ENCODE peak calls at places on chromosomes 2 and 18, in ten cellular contexts. S is lower leg skin; N is stomach; C is upper lobe of right lung; M is CD8-positive, alpha-beta T cell; Y is brain microvascular endothelial cell; L is keratinocyte; P is naive thymus-derived CD4-positive, alpha-beta T cell; X is cardiac fibroblast; U is SJCRH30. W is an unnamed sample.

GRCh38 chr18:58669731-58670379 is 1.4 kb upstream of the MALT1 start:
- DNase-seq in S (no peak), N (no peak), C (no peak), M (no peak), Y (peak), L (peak), P (no peak), X (no peak), U (no peak), W (no peak)

GRCh38 chr2:197838036-197838435 is 33.6 kb downstream of the PLCL1 start:
- DNase-seq in S (no peak), N (no peak), C (no peak), M (no peak), Y (peak), L (no peak), P (no peak), X (peak), U (no peak), W (peak)

GRCh38 chr2:67625178-67625577 is 228.0 kb downstream of the ETAA1 start:
- DNase-seq in S (no peak), N (no peak), C (no peak), M (no peak), Y (no peak), L (no peak), P (no peak), X (peak), U (no peak), W (no peak)

GRCh38 chr2:120862254-120863172 is 126.8 kb downstream of the GLI2 start:
- DNase-seq in S (no peak), N (no peak), C (peak), M (no peak), Y (no peak), L (no peak), P (no peak), X (no peak), U (no peak), W (no peak)

GRCh38 chr2:52368141-52368540 is 1336.2 kb upstream of the NRXN1 start:
- DNase-seq in S (no peak), N (no peak), C (no peak), M (no peak), Y (no peak), L (no peak), P (no peak), X (no peak), U (no peak), W (no peak)

GRCh38 chr2:219901155-219901554 is 273.7 kb downstream of the SLC4A3 start:
- DNase-seq in S (no peak), N (no peak), C (no peak), M (no peak), Y (no peak), L (no peak), P (no peak), X (no peak), U (no peak), W (no peak)

GRCh38 chr2:60954139-60954538 is 63.4 kb upstream of the PEX13 start:
- DNase-seq in S (no peak), N (no peak), C (no peak), M (no peak), Y (no peak), L (no peak), P (no peak), X (no peak), U (no peak), W (no peak)

GRCh38 chr2:178234648-178235047 is 40.3 kb downstream of the OSBPL6 start:
- DNase-seq in S (no peak), N (no peak), C (no peak), M (no peak), Y (no peak), L (no peak), P (no peak), X (no peak), U (no peak), W (no peak)

GRCh38 chr2:20450201-20451108 is 3.6 kb downstream of the RHOB start:
- DNase-seq in S (peak), N (peak), C (no peak), M (no peak), Y (peak), L (no peak), P (no peak), X (peak), U (peak), W (no peak)

GRCh38 chr2:34012728-34013302 is 413.7 kb upstream of the FAM98A start:
- DNase-seq in S (no peak), N (peak), C (peak), M (no peak), Y (peak), L (peak), P (no peak), X (peak), U (peak), W (peak)

GRCh38 chr2:150916997-150917396 is 344.7 kb downstream of the RBM43 start:
- DNase-seq in S (no peak), N (no peak), C (no peak), M (no peak), Y (no peak), L (peak), P (no peak), X (no peak), U (no peak), W (no peak)

GRCh38 chr2:16687949-16688348 is 22.3 kb upstream of the CYRIA start:
- DNase-seq in S (no peak), N (no peak), C (no peak), M (no peak), Y (no peak), L (no peak), P (no peak), X (no peak), U (no peak), W (no peak)

GRCh38 chr2:61905372-61906186 is at the start of gene COMMD1:
- DNase-seq in S (peak), N (peak), C (peak), M (peak), Y (peak), L (no peak), P (peak), X (peak), U (peak), W (peak)

GRCh38 chr2:240919161-240919781 is 13.1 kb downstream of the CROCC2 start:
- DNase-seq in S (peak), N (peak), C (peak), M (no peak), Y (no peak), L (no peak), P (peak), X (no peak), U (no peak), W (no peak)

GRCh38 chr18:57445488-57446319 is 10.5 kb downstream of the ONECUT2 start:
- DNase-seq in S (no peak), N (no peak), C (no peak), M (no peak), Y (no peak), L (no peak), P (no peak), X (no peak), U (no peak), W (no peak)

GRCh38 chr18:79702906-79703305 is 23.3 kb downstream of the CTDP1 start:
- DNase-seq in S (no peak), N (no peak), C (no peak), M (no peak), Y (no peak), L (no peak), P (no peak), X (no peak), U (no peak), W (no peak)

GRCh38 chr2:62570861-62571698 is 65.1 kb upstream of the TMEM17 start:
- DNase-seq in S (no peak), N (peak), C (peak), M (no peak), Y (no peak), L (no peak), P (no peak), X (no peak), U (no peak), W (no peak)

GRCh38 chr2:71804251-71804650 is 343.4 kb downstream of the CYP26B1 start:
- DNase-seq in S (no peak), N (no peak), C (no peak), M (no peak), Y (no peak), L (no peak), P (no peak), X (no peak), U (no peak), W (no peak)

GRCh38 chr2:200812122-200813022 is 662 bp downstream of the BZW1 start:
- DNase-seq in S (peak), N (peak), C (peak), M (peak), Y (no peak), L (no peak), P (peak), X (peak), U (peak), W (no peak)

GRCh38 chr2:148614332-148615049 is 30.1 kb upstream of the EPC2 start:
- DNase-seq in S (peak), N (no peak), C (no peak), M (no peak), Y (peak), L (peak), P (no peak), X (peak), U (peak), W (no peak)

GRCh38 chr2:191030521-191031154 is 16.7 kb upstream of the STAT1 start:
- DNase-seq in S (no peak), N (no peak), C (no peak), M (no peak), Y (peak), L (no peak), P (no peak), X (peak), U (peak), W (peak)

GRCh38 chr2:156797832-156798231 is 361.7 kb downstream of the GPD2 start:
- DNase-seq in S (no peak), N (no peak), C (no peak), M (no peak), Y (no peak), L (no peak), P (no peak), X (no peak), U (no peak), W (no peak)

GRCh38 chr2:43025709-43026290 is 200.6 kb downstream of the ZFP36L2 start:
- DNase-seq in S (no peak), N (no peak), C (no peak), M (no peak), Y (no peak), L (no peak), P (no peak), X (no peak), U (no peak), W (no peak)

GRCh38 chr2:65383571-65384488 is 48.6 kb downstream of the SPRED2 start:
- DNase-seq in S (no peak), N (peak), C (no peak), M (no peak), Y (no peak), L (no peak), P (no peak), X (peak), U (peak), W (no peak)

GRCh38 chr2:116988303-116988702 is 826.2 kb upstream of the DDX18 start:
- DNase-seq in S (no peak), N (no peak), C (no peak), M (no peak), Y (no peak), L (no peak), P (no peak), X (no peak), U (no peak), W (no peak)

GRCh38 chr18:26003391-26003790 is 87.0 kb downstream of the SS18 start:
- DNase-seq in S (no peak), N (no peak), C (no peak), M (no peak), Y (no peak), L (no peak), P (no peak), X (peak), U (peak), W (no peak)

GRCh38 chr2:130755234-130756040 is at the start of gene AMER3:
- DNase-seq in S (no peak), N (no peak), C (no peak), M (no peak), Y (no peak), L (no peak), P (no peak), X (no peak), U (no peak), W (no peak)

GRCh38 chr2:113202305-113203216 is 28.8 kb downstream of the PSD4 start:
- DNase-seq in S (no peak), N (no peak), C (peak), M (no peak), Y (no peak), L (no peak), P (no peak), X (no peak), U (no peak), W (no peak)

GRCh38 chr2:165114345-165114943 is 89.4 kb downstream of the SCN3A start:
- DNase-seq in S (no peak), N (no peak), C (no peak), M (no peak), Y (peak), L (no peak), P (no peak), X (peak), U (peak), W (no peak)

DNA sequence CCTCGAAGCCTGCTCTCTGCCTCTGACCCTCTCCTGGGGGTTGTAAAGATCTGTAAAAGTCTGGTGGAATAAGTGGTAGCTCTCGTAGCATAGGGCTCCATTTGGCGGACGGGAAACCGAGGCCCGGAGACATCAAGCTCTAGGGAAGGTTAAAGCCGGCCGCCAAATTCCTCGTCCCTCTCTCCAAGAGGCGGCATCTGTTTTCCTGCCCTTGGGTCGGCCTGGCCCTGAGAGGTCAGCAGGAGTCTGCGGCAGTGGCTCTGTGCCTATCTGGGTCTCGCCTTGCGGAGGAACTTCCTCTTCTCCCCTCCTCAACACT is 72.4 kb downstream of the TEX51 start:
- DNase-seq in S (no peak), N (no peak), C (no peak), M (no peak), Y (no peak), L (no peak), P (no peak), X (no peak), U (no peak), W (no peak)
- H3K4me3 ChIP-seq in S (no peak), N (no peak), C (no peak), M (no peak), Y (no peak), L (no peak), P (peak), X (no peak), U (no peak), W (no peak)

DNA sequence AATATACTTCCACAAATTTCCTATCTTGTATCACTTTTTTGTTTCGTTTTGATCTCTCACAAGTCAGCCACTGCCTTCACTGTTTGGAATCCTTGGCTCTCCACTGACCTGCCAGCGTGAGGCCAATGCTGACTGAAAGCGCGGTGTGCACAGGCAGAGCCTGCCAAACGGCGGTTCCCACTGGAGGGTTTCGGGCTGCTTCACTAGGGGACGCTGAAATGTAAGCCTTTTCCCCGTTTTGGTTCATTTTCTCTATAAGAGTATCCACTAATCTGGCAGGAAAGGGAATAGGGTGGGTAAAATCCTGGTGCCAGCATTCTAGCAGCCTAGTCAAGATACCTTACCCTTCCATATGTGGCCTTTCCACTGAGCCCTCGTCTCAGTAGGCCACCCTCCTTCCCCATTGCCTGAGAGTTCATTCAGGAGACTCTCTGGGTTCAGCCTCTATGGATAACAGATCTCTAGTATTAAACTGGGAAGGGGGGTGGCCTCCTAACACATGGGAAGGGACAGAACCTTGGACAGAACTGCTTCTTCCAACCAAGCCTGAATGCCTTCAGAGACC is 91.5 kb downstream of the DYM start:
- DNase-seq in S (no peak), N (peak), C (peak), M (no peak), Y (no peak), L (no peak), P (no peak), X (no peak), U (no peak), W (no peak)
- H3K4me3 ChIP-seq in S (no peak), N (no peak), C (no peak), M (no peak), Y (no peak), L (no peak), P (no peak), X (no peak), U (no peak), W (no peak)

DNA sequence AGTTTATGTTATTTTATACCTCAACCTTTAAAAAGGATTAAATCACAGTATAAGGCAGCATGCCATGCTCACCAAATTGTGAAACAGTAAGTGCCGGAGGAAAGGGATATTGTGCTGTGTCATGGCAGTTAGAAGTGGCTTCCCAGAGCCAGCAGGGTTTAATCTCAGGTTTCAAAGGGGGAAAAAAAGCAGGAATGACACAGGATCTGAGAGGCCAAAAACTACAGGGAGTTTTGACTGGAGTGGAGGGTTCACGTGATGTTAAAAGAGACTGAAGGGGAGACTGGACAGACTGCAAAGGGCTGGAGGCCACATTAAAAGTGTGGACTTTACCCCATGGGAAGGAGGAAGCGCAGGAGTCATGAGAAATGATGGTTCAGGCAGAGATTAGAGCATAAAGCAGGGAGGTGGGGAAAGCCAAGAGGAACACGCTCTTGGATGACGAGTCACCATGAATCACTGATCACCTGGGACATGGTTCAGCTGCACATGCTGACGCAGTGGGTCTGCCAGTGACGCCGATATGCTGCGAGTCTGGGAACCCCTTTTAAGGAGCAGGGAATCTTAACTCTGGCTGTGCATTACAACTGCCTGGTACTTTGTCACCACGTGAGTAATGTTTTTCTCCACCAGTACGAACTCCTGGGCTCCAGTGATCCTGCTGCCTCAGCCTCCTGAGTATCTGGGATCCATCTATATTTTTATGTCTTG is 6.1 kb downstream of the CHMP1B start:
- DNase-seq in S (peak), N (peak), C (no peak), M (no peak), Y (peak), L (peak), P (no peak), X (peak), U (peak), W (no peak)
- H3K4me3 ChIP-seq in S (no peak), N (no peak), C (no peak), M (no peak), Y (no peak), L (peak), P (no peak), X (no peak), U (peak), W (no peak)

DNA sequence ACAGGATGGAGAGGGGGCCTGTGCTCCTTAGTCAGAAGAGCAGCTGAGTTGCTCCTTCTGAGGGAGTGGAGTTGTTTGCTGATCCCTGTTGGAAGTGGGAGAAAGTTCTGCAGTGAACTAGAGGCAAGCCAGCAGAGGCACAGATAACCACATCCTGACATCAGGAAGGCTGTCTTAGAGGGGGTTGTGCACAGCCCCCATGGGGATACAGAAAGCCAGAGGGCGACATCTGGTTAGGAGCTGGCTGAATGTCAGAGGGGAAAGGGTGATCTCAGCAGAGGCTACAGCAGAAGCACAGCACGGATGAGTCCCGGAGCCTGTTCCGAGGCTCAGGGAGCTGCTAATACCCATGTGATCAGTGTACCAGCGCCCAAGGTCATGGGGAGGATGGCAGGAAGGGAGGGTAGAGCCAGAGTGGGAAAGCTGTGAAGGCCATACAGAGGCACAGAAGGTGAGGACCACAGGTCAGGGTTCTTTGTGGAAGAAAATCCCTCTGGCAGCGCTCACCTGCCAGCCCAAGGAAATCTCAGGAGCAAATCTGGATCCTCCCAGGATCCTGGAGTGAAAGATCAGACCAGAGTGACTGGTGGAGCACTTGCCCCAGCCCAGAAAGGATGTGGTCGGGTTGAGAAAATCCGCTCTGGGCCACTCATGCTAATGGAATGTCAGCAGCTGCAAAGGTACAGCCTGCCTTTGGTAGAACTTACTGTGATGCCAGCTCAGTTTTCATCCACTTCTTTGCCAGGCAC is 111.8 kb downstream of the STPG4 start:
- DNase-seq in S (peak), N (no peak), C (no peak), M (no peak), Y (peak), L (peak), P (no peak), X (peak), U (peak), W (no peak)
- H3K4me3 ChIP-seq in S (no peak), N (no peak), C (no peak), M (no peak), Y (peak), L (peak), P (no peak), X (peak), U (peak), W (no peak)

DNA sequence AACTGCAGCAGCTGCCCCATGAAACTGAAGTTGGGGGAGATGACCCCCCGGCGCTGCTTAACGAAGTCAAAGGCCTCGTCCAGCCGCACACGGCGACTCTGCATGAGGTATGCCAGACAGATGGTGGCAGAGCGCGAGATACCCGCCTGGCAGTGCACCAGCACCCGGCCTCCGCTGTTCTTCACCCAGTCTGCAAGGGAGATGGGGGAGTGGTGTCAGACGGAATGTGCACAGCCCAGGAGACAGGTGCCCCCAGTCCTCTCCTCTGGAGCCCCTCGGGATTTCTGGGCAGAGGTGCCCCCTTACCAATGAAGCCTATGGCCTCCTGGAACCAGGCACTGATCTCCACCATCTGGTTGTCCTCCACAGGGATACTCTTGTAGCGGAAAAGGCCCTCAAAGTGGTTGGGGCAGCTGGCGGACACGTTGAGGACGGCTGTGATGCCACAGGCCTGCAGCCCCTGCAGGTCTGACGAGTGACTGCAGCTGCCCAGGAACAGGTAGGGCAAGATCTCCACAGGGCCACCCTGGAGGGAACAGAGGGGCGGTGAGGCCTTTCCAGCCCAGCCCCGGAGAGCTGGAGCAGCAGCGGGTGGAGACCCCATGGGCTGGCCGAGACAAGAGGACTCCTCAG is 1.3 kb downstream of the DUSP2 start:
- DNase-seq in S (no peak), N (peak), C (peak), M (peak), Y (no peak), L (no peak), P (peak), X (no peak), U (no peak), W (no peak)
- H3K4me3 ChIP-seq in S (no peak), N (peak), C (peak), M (peak), Y (no peak), L (peak), P (peak), X (no peak), U (no peak), W (peak)

GRCh38 chr2:176117162-176117822 is 714 bp downstream of the HOXD10 start:
- DNase-seq in S (no peak), N (no peak), C (no peak), M (no peak), Y (no peak), L (no peak), P (no peak), X (no peak), U (no peak), W (no peak)
- H3K4me3 ChIP-seq in S (no peak), N (no peak), C (no peak), M (no peak), Y (no peak), L (no peak), P (no peak), X (no peak), U (no peak), W (no peak)

GRCh38 chr18:13500227-13500865 is 226.0 kb downstream of the FAM210A start:
- DNase-seq in S (no peak), N (no peak), C (no peak), M (no peak), Y (peak), L (no peak), P (no peak), X (peak), U (peak), W (peak)
- H3K4me3 ChIP-seq in S (no peak), N (no peak), C (peak), M (no peak), Y (no peak), L (no peak), P (no peak), X (no peak), U (no peak), W (no peak)

W was measured in Jurkat, Clone E6-1.